ENCODE peak calls at places on chromosomes 7 and 10, in four cellular contexts. T, E, B and Y are unnamed samples.

GRCh38 chr7:30046127-30046774 is 18.0 kb downstream of the PLEKHA8 start:
- DNase-seq in T (no peak), E (no peak), B (no peak), Y (no peak)

GRCh38 chr7:105581066-105581811 is at the start of gene EFCAB10:
- DNase-seq in B (peak), T (peak), E (peak), Y (peak)

GRCh38 chr10:5663692-5664427 is 2.5 kb downstream of the ASB13 start:
- DNase-seq in T (no peak), E (no peak), B (no peak), Y (no peak)

GRCh38 chr7:154425326-154425725 is 373.1 kb downstream of the DPP6 start:
- DNase-seq in T (no peak), B (no peak), E (no peak), Y (no peak)

GRCh38 chr7:816751-817671 is 15.3 kb upstream of the SUN1 start:
- DNase-seq in T (peak), B (peak), E (no peak), Y (no peak)

GRCh38 chr7:122886357-122887081 is at the start of gene CADPS2:
- DNase-seq in B (peak), E (no peak), T (peak), Y (peak)

GRCh38 chr7:135964254-135964653 is 12.9 kb downstream of the MTPN start:
- DNase-seq in T (peak), E (no peak), B (no peak), Y (peak)

GRCh38 chr10:12980713-12981306 is 20.7 kb downstream of the CCDC3 start:
- DNase-seq in T (peak), E (no peak), B (no peak), Y (no peak)

GRCh38 chr7:1253591-1254207 is 21.0 kb downstream of the UNCX start:
- DNase-seq in T (no peak), B (no peak), E (no peak), Y (no peak)

GRCh38 chr7:101126651-101127459 is at the start of gene SERPINE1:
- DNase-seq in E (peak), B (peak), T (peak), Y (peak)
- TF ChIP-seq CTCF in E (no peak), B (peak), T (peak), Y (no peak)

GRCh38 chr7:3235322-3235721 is 65.7 kb upstream of the SDK1 start:
- DNase-seq in E (no peak), T (no peak), B (no peak), Y (no peak)
- H3K4me3 ChIP-seq in E (no peak), T (no peak), B (no peak), Y (no peak)

DNA sequence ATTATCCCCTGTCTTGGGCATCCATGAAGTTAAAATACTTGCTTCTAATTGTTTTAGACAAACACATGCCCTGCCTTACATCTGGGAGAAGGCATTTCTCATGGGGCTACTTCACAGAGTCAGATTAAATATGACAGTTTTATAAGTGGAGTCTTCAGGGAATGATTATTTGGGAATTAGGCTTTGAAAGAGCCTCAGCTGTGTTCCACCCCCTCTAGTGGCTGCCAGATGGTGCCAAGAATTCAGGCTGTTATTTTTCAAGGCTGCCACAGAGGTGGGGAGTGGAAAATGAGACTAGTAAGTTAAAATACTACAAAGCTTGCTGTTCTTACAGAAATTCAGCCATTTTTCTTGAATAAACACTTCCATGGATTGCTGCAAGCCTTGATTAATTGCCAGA is 45.8 kb upstream of the DNAH11 start:
- DNase-seq in T (peak), B (no peak), E (no peak), Y (no peak)
- TF ChIP-seq CTCF in T (no peak), B (no peak), E (peak), Y (peak)

GRCh38 chr10:74415440-74415839 is 264.4 kb downstream of the ADK start:
- DNase-seq in E (no peak), B (no peak), T (no peak), Y (no peak)

GRCh38 chr10:74419491-74420466 is 268.8 kb downstream of the ADK start:
- DNase-seq in E (no peak), T (peak), B (no peak), Y (no peak)

GRCh38 chr10:74417397-74417796 is 266.4 kb downstream of the ADK start:
- DNase-seq in B (no peak), E (no peak), T (no peak), Y (no peak)

GRCh38 chr10:74418285-74418872 is 267.4 kb downstream of the ADK start:
- DNase-seq in E (no peak), B (peak), T (no peak), Y (no peak)
- H3K4me3 ChIP-seq in E (no peak), B (no peak), T (no peak), Y (no peak)

GRCh38 chr10:93039721-93040120 is 20.9 kb upstream of the CYP26C1 start:
- DNase-seq in T (peak), B (peak), E (no peak), Y (peak)
- TF ChIP-seq CTCF in T (peak), B (peak), E (peak), Y (peak)

GRCh38 chr10:98134117-98134430 is 383 bp upstream of the R3HCC1L start:
- DNase-seq in B (no peak), E (no peak), T (no peak), Y (no peak)
- H3K4me3 ChIP-seq in B (no peak), E (peak), T (peak), Y (peak)